ENCODE peak calls at places on chromosome 5, in seven cellular contexts. Y, Z, F, U, S, X and W are unnamed samples. For H3K9me3, the result is how much of the 10 kb centered on the place peaks cover.

GRCh38 chr5:160601045-160601444 is 179.4 kb downstream of the PTTG1 start:
- DNase-seq in F (no peak), S (no peak), U (no peak), X (no peak), Y (no peak), Z (no peak), W (no peak)

GRCh38 chr5:31864015-31864414 is 225.1 kb downstream of the PDZD2 start:
- DNase-seq in S (no peak), F (no peak), U (no peak), X (no peak), Y (no peak), Z (no peak), W (no peak)

GRCh38 chr5:2920312-2920711 is 168.8 kb upstream of the IRX2 start:
- DNase-seq in F (no peak), X (no peak), S (no peak), U (no peak), Z (no peak), Y (no peak), W (no peak)

GRCh38 chr5:105943119-105943518 is 1727.6 kb downstream of the EFNA5 start:
- DNase-seq in Z (no peak), Y (no peak), U (no peak), F (no peak), X (no peak), S (no peak), W (no peak)

GRCh38 chr5:111829701-111830100 is 72.7 kb upstream of the NREP start:
- DNase-seq in F (peak), X (no peak), S (no peak), Z (no peak), U (no peak), Y (no peak), W (no peak)

GRCh38 chr5:134638760-134639201 is 6.2 kb upstream of the SAR1B start:
- DNase-seq in X (no peak), Z (no peak), F (no peak), S (no peak), Y (peak), U (no peak), W (no peak)

GRCh38 chr5:95641803-95642220 is 4.8 kb upstream of the RFESD start:
- DNase-seq in Z (no peak), F (peak), X (no peak), Y (peak), U (no peak), S (no peak), W (no peak)

GRCh38 chr5:168807261-168807660 is 228.1 kb upstream of the PANK3 start:
- DNase-seq in Z (no peak), S (no peak), U (no peak), X (no peak), F (no peak), Y (no peak), W (no peak)

GRCh38 chr5:154494036-154494435 is 16.0 kb upstream of the HAND1 start:
- DNase-seq in S (no peak), U (no peak), X (no peak), Y (no peak), F (no peak), Z (no peak), W (no peak)

GRCh38 chr5:155343468-155343867 is 329.9 kb downstream of the KIF4B start:
- DNase-seq in Z (no peak), F (no peak), Y (no peak), S (no peak), U (no peak), X (no peak), W (no peak)

DNA sequence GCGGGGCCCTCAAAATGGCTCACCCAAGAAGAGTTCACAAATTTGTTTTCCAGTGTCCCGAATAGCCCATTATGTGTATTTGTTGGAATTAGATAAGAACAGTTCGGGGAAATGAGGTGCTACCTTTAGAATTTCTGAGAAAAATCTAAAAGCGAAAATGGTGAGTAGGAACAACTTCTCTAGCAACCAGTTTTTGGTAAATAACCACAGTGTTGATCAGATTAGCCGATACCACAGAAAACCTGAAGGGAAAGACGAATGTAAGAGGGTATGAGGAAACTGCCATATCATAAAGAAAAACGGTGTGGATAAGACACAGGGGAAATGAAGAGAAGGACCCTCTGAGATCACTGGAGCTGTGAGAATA is 31.0 kb downstream of the ADAM19 start:
- DNase-seq in X (no peak), S (no peak), Z (no peak), F (no peak), U (no peak), Y (no peak), W (no peak)
- H3K9me3 ChIP-seq in X (under half), S (under half), Z (under half), F (under half), U (under half), Y (under half), W (under half)

GRCh38 chr5:180214870-180215737 is 6.1 kb upstream of the RASGEF1C start:
- DNase-seq in U (no peak), Y (no peak), S (no peak), Z (no peak), X (no peak), F (no peak), W (no peak)

GRCh38 chr5:180216646-180217171 is 7.7 kb upstream of the RASGEF1C start:
- DNase-seq in Z (no peak), X (no peak), Y (no peak), U (no peak), F (no peak), S (no peak), W (no peak)

GRCh38 chr5:180213657-180214207 is 4.7 kb upstream of the RASGEF1C start:
- DNase-seq in S (no peak), X (no peak), Z (no peak), Y (no peak), F (no peak), U (no peak), W (no peak)

GRCh38 chr5:180215738-180216630 is 7.0 kb upstream of the RASGEF1C start:
- DNase-seq in F (no peak), X (no peak), S (no peak), U (no peak), Y (no peak), Z (no peak), W (no peak)

GRCh38 chr5:180217797-180218196 is 8.8 kb upstream of the RASGEF1C start:
- DNase-seq in Y (no peak), S (no peak), Z (no peak), F (no peak), X (no peak), U (no peak), W (no peak)
- H3K9me3 ChIP-seq in Y (half or more), S (under half), Z (half or more), F (under half), X (under half), U (under half), W (under half)

DNA sequence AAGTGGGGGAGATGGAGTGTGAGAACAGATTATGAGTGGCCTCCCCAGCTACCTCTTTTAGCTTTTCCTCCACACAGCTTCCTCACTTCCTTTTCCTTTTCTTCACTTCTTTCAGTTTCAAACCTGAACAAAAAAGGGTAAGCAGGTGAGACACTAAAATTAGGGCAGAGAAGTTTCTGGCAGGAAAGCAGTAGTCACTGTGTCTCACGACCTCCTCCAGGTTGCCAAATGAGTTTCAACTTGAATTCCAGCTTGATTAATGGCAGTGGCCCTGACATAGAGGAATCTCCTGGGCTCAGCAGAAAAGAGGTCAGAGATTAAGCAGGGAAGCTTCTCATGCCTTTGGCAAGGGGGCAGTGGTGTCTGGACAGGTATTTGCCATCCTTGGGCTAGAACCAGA is 63.7 kb upstream of the SPINK5 start:
- DNase-seq in Y (no peak), Z (no peak), U (no peak), S (no peak), F (no peak), X (no peak), W (no peak)
- H3K9me3 ChIP-seq in Y (under half), Z (under half), U (under half), S (under half), F (under half), X (under half), W (under half)

GRCh38 chr5:140423609-140424008 is 22.0 kb downstream of the ANKHD1 start:
- DNase-seq in X (no peak), Y (no peak), Z (no peak), F (no peak), U (no peak), S (no peak), W (no peak)
- H3K9me3 ChIP-seq in X (under half), Y (under half), Z (under half), F (under half), U (under half), S (under half), W (under half)

DNA sequence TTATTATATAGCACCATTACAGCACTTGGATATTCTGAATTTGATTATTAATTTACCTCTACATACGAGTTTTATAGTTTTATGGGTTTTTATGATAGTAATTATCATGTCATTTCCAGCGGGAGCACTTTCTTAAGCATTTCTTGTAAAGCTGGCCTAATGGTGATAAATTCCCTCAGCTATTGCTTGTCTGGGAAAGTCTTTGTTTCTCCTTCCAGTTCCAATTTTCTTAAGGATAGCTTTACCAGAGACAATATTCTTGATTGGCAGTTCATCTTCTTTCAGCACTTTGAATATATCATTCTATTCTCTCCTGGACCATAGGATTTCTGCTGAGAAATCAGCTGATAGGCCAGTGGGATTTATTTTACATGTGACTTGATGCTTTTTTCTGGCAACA is 505.4 kb downstream of the TMEM232 start:
- DNase-seq in S (no peak), F (no peak), X (no peak), Z (no peak), Y (no peak), U (no peak), W (no peak)
- H3K9me3 ChIP-seq in S (under half), F (under half), X (under half), Z (under half), Y (under half), U (under half), W (under half)

GRCh38 chr5:4874097-4874496 is 266.0 kb upstream of the ADAMTS16 start:
- DNase-seq in Y (no peak), F (no peak), X (no peak), U (no peak), S (no peak), Z (no peak), W (no peak)
- H3K9me3 ChIP-seq in Y (under half), F (under half), X (under half), U (under half), S (under half), Z (under half), W (under half)